ENCODE peak calls at places on chromosomes 4 and X, in ten cellular contexts. D is AG09309, A is HFF-Myc, F is fibroblast of the aortic adventitia, M is A549, N is tibial nerve, J is prostate gland, P is endothelial cell, C is cardiac fibroblast, X is B cell. B is an unnamed sample.

GRCh38 chr4:183146478-183146877 is 47.4 kb downstream of the WWC2 start:
- DNase-seq in X (no peak), C (no peak), F (no peak), A (no peak), D (no peak), P (no peak), N (no peak), J (no peak), M (no peak), B (no peak)

GRCh38 chrX:103461156-103461555 is 58.1 kb downstream of the RAB40A start:
- DNase-seq in N (no peak), P (no peak), M (no peak), J (no peak), A (no peak), F (no peak), X (no peak), D (no peak), C (no peak), B (no peak)

GRCh38 chr4:39616651-39617050 is 22.0 kb downstream of the SMIM14 start:
- DNase-seq in A (no peak), X (no peak), F (peak), C (peak), J (no peak), M (no peak), P (no peak), N (no peak), D (no peak), B (no peak)

GRCh38 chr4:124902111-124902510 is 189.6 kb upstream of the ANKRD50 start:
- DNase-seq in P (no peak), X (no peak), J (no peak), N (no peak), C (no peak), A (no peak), M (no peak), F (no peak), D (no peak), B (no peak)

GRCh38 chr4:48173055-48173991 is 39.3 kb upstream of the TXK start:
- DNase-seq in F (peak), N (no peak), X (no peak), A (no peak), P (no peak), D (peak), M (peak), C (peak), J (no peak), B (peak)

GRCh38 chr4:95377511-95377910 is 171.3 kb downstream of the UNC5C start:
- DNase-seq in P (no peak), N (no peak), C (no peak), J (no peak), F (no peak), M (no peak), A (no peak), D (no peak), X (no peak), B (no peak)

GRCh38 chr4:153725811-153726154 is 34.0 kb downstream of the RNF175 start:
- DNase-seq in P (no peak), J (no peak), N (no peak), C (no peak), X (no peak), F (no peak), M (no peak), A (no peak), D (no peak), B (no peak)

GRCh38 chr4:145540235-145540634 is 58.6 kb downstream of the SMAD1 start:
- DNase-seq in X (no peak), A (no peak), F (peak), N (no peak), J (no peak), C (peak), P (no peak), D (peak), M (no peak), B (no peak)

GRCh38 chrX:121256653-121257052 is 209.2 kb downstream of the GLUD2 start:
- DNase-seq in X (no peak), P (no peak), N (no peak), D (no peak), F (peak), M (no peak), C (peak), J (no peak), A (no peak), B (no peak)

GRCh38 chrX:29231800-29232199 is 644.6 kb downstream of the IL1RAPL1 start:
- DNase-seq in F (peak), A (no peak), P (no peak), D (no peak), C (peak), N (no peak), X (no peak), M (no peak), J (no peak), B (peak)

GRCh38 chr4:172202480-172203076 is 389.4 kb downstream of the GALNTL6 start:
- DNase-seq in C (peak), X (peak), P (no peak), M (peak), N (no peak), F (peak), A (peak), D (no peak), J (no peak), B (peak)

GRCh38 chr4:6662591-6662990 is 22.1 kb downstream of the MRFAP1 start:
- DNase-seq in J (no peak), D (no peak), X (no peak), A (no peak), C (no peak), F (no peak), M (no peak), P (no peak), N (no peak), B (no peak)

GRCh38 chrX:51332188-51332942 is at the start of gene NUDT10:
- DNase-seq in C (peak), X (peak), A (no peak), N (peak), F (peak), J (peak), P (peak), D (no peak), M (no peak), B (peak)

GRCh38 chrX:114841051-114841450 is 176.4 kb downstream of the IL13RA2 start:
- DNase-seq in P (no peak), J (no peak), N (no peak), D (peak), C (no peak), A (no peak), M (no peak), X (no peak), F (no peak), B (peak)

GRCh38 chr4:11004818-11005217 is 320.2 kb upstream of the CLNK start:
- DNase-seq in A (no peak), D (no peak), J (no peak), P (no peak), N (no peak), C (no peak), X (no peak), F (no peak), M (no peak), B (no peak)

GRCh38 chr4:32858971-32859370 is 2138.8 kb downstream of the PCDH7 start:
- DNase-seq in D (peak), C (peak), M (no peak), P (no peak), X (no peak), A (peak), F (peak), N (no peak), J (no peak), B (peak)

GRCh38 chr4:36348403-36348938 is 67.1 kb downstream of the DTHD1 start:
- DNase-seq in X (peak), N (no peak), J (no peak), D (no peak), C (no peak), P (no peak), A (no peak), M (no peak), F (no peak), B (no peak)

GRCh38 chr4:82430193-82431025 is at the start of the genes ENOPH1 and HNRNPDL:
- DNase-seq in P (peak), X (peak), D (peak), J (peak), F (peak), N (peak), A (peak), M (peak), C (peak), B (peak)

GRCh38 chr4:105147226-105148151 is 813 bp downstream of the TET2 start:
- DNase-seq in P (peak), N (peak), D (no peak), J (peak), C (peak), M (no peak), A (no peak), F (peak), X (peak), B (peak)

GRCh38 chr4:27081675-27082579 is 221.3 kb downstream of the STIM2 start:
- DNase-seq in A (no peak), D (no peak), C (no peak), J (no peak), M (no peak), P (no peak), F (no peak), N (no peak), X (no peak), B (no peak)

GRCh38 chrX:84907324-84907946 is 96.2 kb upstream of the APOOL start:
- DNase-seq in N (no peak), C (peak), X (no peak), P (no peak), F (peak), D (no peak), A (no peak), M (no peak), J (no peak), B (peak)

GRCh38 chr4:2934077-2934812 is 29.0 kb downstream of the NOP14 start:
- DNase-seq in N (peak), M (peak), X (peak), P (peak), F (peak), D (no peak), A (no peak), J (no peak), C (peak), B (peak)

GRCh38 chrX:15623074-15623473 is 22.3 kb upstream of the ACE2 start:
- DNase-seq in A (no peak), P (no peak), N (no peak), C (no peak), X (no peak), F (no peak), J (no peak), D (no peak), M (no peak), B (no peak)

GRCh38 chrX:72262077-72262476 is 15.0 kb downstream of the RPS4X start:
- DNase-seq in J (no peak), C (no peak), D (no peak), P (no peak), M (no peak), X (no peak), N (no peak), A (no peak), F (no peak), B (no peak)

GRCh38 chr4:112418092-112418491 is 97.9 kb downstream of the NEUROG2 start:
- DNase-seq in D (no peak), C (no peak), A (no peak), M (no peak), F (no peak), J (no peak), N (no peak), X (no peak), P (peak), B (no peak)
- TF ChIP-seq CTCF in D (no peak), C (no peak), A (peak), M (no peak), F (no peak), J (no peak), N (no peak), X (no peak), P (no peak), B (no peak)

DNA sequence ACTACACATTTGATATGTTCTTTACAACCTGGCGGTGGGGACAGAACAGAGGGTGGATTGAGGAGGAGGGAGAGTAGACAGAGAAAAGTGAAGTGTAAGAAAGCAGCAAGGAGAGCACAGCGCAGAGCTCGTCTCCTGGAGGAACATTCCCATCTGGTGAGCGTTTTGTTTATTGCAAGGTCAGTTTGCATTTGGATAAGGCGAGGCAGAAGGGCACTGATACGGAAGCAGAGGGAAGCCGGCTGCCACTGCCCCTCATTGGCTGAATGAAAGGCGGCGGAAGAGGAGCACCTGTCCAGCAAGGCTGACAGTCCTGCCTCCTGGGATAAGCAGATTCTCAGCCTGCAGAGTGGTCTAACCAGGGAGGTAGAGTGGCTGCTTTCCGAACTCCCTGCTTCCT is 83.2 kb downstream of the GPR143 start:
- DNase-seq in F (peak), N (peak), D (no peak), X (no peak), C (peak), A (no peak), J (no peak), P (no peak), M (no peak), B (peak)
- TF ChIP-seq CTCF in F (peak), N (no peak), D (no peak), X (no peak), C (peak), A (no peak), J (peak), P (no peak), M (no peak), B (peak)

GRCh38 chr4:52038109-52038912 is at the start of gene SGCB:
- DNase-seq in X (peak), P (peak), F (no peak), D (no peak), C (peak), M (peak), J (peak), N (peak), A (no peak), B (no peak)
- TF ChIP-seq CTCF in X (no peak), P (no peak), F (peak), D (no peak), C (no peak), M (no peak), J (no peak), N (no peak), A (no peak), B (no peak)

DNA sequence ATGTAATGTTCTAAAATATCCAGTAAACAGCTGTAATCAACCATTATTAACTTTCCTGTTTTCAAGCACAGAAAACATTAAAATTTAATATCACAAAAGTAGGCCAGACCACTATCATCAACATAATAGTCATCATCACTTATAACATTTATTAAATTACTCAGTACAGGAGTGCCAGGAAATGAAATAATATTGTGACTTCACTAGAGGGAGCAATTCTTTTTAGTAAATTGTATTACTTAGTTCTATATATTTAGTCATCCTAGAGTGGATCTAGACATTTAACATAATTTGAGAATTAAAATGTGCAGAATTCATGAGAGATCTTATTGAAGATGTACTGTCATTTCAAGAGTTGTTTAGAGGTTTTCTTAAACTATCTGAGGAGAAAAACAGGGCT is 33.6 kb downstream of the PITX2 start:
- DNase-seq in A (no peak), X (no peak), P (no peak), F (peak), D (no peak), M (no peak), N (no peak), C (no peak), J (no peak), B (peak)
- TF ChIP-seq CTCF in A (no peak), X (no peak), P (peak), F (no peak), D (peak), M (no peak), N (no peak), C (no peak), J (no peak), B (peak)

B was measured in choroid plexus epithelial cell.